ENCODE peak calls at places on chromosomes 3 and 15, in four cellular contexts. C is neuronal stem cell, L is choroid plexus epithelial cell, F is M059J. M is an unnamed sample.

GRCh38 chr15:38147246-38147645 is 105.4 kb upstream of the SPRED1 start:
- DNase-seq in C (no peak), L (no peak), F (no peak), M (no peak)

GRCh38 chr15:40511093-40511471 is 40.3 kb downstream of the CHST14 start:
- DNase-seq in C (no peak), L (no peak), F (no peak), M (no peak)

GRCh38 chr3:56248021-56248420 is 220.2 kb downstream of the ERC2 start:
- DNase-seq in C (no peak), L (no peak), F (no peak), M (no peak)

GRCh38 chr3:124258057-124258500 is 266.2 kb upstream of the ROPN1 start:
- DNase-seq in C (no peak), L (peak; percentile 53), F (peak; percentile 83), M (no peak)

GRCh38 chr3:39294446-39295183 is 14.8 kb upstream of the CX3CR1 start:
- DNase-seq in C (no peak), L (no peak), F (no peak), M (no peak)

GRCh38 chr3:134941820-134942219 is 146.8 kb downstream of the EPHB1 start:
- DNase-seq in C (no peak), L (no peak), F (no peak), M (no peak)

GRCh38 chr3:55721716-55722484 is 234.8 kb upstream of the WNT5A start:
- DNase-seq in C (no peak), L (peak; percentile 66), F (peak; percentile 33), M (no peak)

GRCh38 chr15:72168131-72168825 is 29.3 kb downstream of the GRAMD2A start:
- DNase-seq in C (no peak), L (peak; percentile 90), F (peak; percentile 18), M (no peak)

GRCh38 chr3:70803891-70804290 is 491.5 kb upstream of the MDFIC2 start:
- DNase-seq in C (no peak), L (no peak), F (no peak), M (no peak)

GRCh38 chr3:98589331-98589870 is 4.0 kb downstream of the CPOX start:
- DNase-seq in C (no peak), L (peak; percentile 90), F (peak; percentile 42), M (no peak)

GRCh38 chr15:75138016-75138999 is 63.4 kb upstream of the C15orf39 start:
- DNase-seq in C (no peak), L (peak; percentile 73), F (peak; percentile 50), M (no peak)

GRCh38 chr3:55742027-55742710 is 255.1 kb upstream of the WNT5A start:
- DNase-seq in C (no peak), L (no peak), F (no peak), M (no peak)

GRCh38 chr15:78104566-78105500 is 12.5 kb downstream of the SH2D7 start:
- DNase-seq in C (no peak), L (no peak), F (no peak), M (no peak)

GRCh38 chr3:112647122-112647521 is 6.2 kb upstream of the CCDC80 start:
- DNase-seq in C (no peak), L (peak; percentile 94), F (peak; percentile 98), M (peak; percentile 28)

GRCh38 chr15:87973456-87974215 is 282.9 kb downstream of the NTRK3 start:
- DNase-seq in C (peak; percentile 29), L (no peak), F (peak; percentile 34), M (no peak)

GRCh38 chr15:81023483-81024264 is 23.0 kb downstream of the TLNRD1 start:
- DNase-seq in C (no peak), L (peak; percentile 81), F (peak; percentile 82), M (no peak)

GRCh38 chr15:101255615-101256350 is 3.9 kb upstream of the CHSY1 start:
- DNase-seq in C (no peak), L (peak; percentile 93), F (no peak), M (no peak)